ENCODE peak calls at places on chromosomes 3 and 15, in five cellular contexts. X is activated CD4-positive, alpha-beta T cell treated with anti-CD3 and anti-CD28 coated beads, Interleukin-2, amount 50 U/mL, for 1 hour; V is T47D; T is DMS153; L is stimulated activated CD8-positive, alpha-beta memory T cell treated with anti-CD3 and anti-CD28 coated beads, Interleukin-15, amount 100 ng/mL, for 4 hours. C is an unnamed sample.

GRCh38 chr15:33584797-33585196 is 274.0 kb downstream of the RYR3 start:
- DNase-seq in V (no peak), L (no peak), T (no peak), X (no peak), C (no peak)

GRCh38 chr3:134627831-134628230 is 23.0 kb downstream of the KY start:
- DNase-seq in L (no peak), X (no peak), T (no peak), V (no peak), C (no peak)

GRCh38 chr15:85646538-85647091 is 148.1 kb downstream of the KLHL25 start:
- DNase-seq in V (no peak), T (no peak), X (no peak), L (no peak), C (no peak)

GRCh38 chr15:57382222-57382621 is 5.9 kb downstream of the CGNL1 start:
- DNase-seq in X (no peak), T (no peak), V (no peak), L (no peak), C (no peak)

GRCh38 chr15:63605816-63606215 is 8.6 kb downstream of the FBXL22 start:
- DNase-seq in X (peak), T (no peak), L (no peak), V (no peak), C (peak)

GRCh38 chr3:40994611-40995010 is 204.7 kb upstream of the CTNNB1 start:
- DNase-seq in L (no peak), T (no peak), V (no peak), X (no peak), C (no peak)

GRCh38 chr15:70596354-70597055 is 166.9 kb downstream of the UACA start:
- DNase-seq in L (no peak), V (no peak), X (no peak), T (no peak), C (no peak)

GRCh38 chr15:57263520-57263919 is 112.8 kb upstream of the CGNL1 start:
- DNase-seq in T (peak), V (no peak), X (no peak), L (no peak), C (no peak)

GRCh38 chr3:100516843-100517242 is 24.4 kb downstream of the TMEM45A start:
- DNase-seq in L (no peak), T (no peak), X (no peak), V (no peak), C (no peak)

GRCh38 chr3:186035277-186035676 is 73.6 kb downstream of the ETV5 start:
- DNase-seq in L (no peak), X (no peak), T (no peak), V (no peak), C (no peak)

GRCh38 chr15:92082217-92082843 is 228.8 kb downstream of the SLCO3A1 start:
- DNase-seq in T (no peak), V (peak), X (peak), L (peak), C (peak)

GRCh38 chr3:19598870-19599269 is 335.1 kb downstream of the EFHB start:
- DNase-seq in X (no peak), L (no peak), V (no peak), T (no peak), C (no peak)

GRCh38 chr3:70291097-70291482 is 21.3 kb downstream of the MDFIC2 start:
- DNase-seq in V (no peak), X (no peak), T (no peak), L (no peak), C (no peak)

GRCh38 chr15:63006032-63006878 is 36.3 kb upstream of the TPM1 start:
- DNase-seq in L (no peak), V (no peak), X (no peak), T (no peak), C (no peak)

GRCh38 chr3:66297260-66297863 is 76.6 kb downstream of the SLC25A26 start:
- DNase-seq in L (no peak), V (no peak), X (no peak), T (no peak), C (no peak)

GRCh38 chr3:31732548-31732947 is 199.8 kb downstream of the STT3B start:
- DNase-seq in X (no peak), V (no peak), L (no peak), T (no peak), C (no peak)